ENCODE peak calls at places on chromosomes 1 and 21, in seven cellular contexts. C, M, J, V, Q, S and T are unnamed samples.

GRCh38 chr1:16717174-16718108 is 22.9 kb upstream of the RNU1-4 start:
- DNase-seq in C (no peak), S (peak), V (no peak), J (peak), M (no peak), Q (no peak), T (peak)

GRCh38 chr1:231420959-231421615 is 1.0 kb downstream of the EGLN1 start:
- DNase-seq in S (peak), J (no peak), M (peak), C (peak), V (peak), Q (peak), T (no peak)

GRCh38 chr1:186858923-186859322 is 30.2 kb downstream of the PLA2G4A start:
- DNase-seq in J (no peak), S (peak), C (no peak), V (peak), M (no peak), Q (no peak), T (no peak)

GRCh38 chr1:85947223-85947622 is 209.3 kb downstream of the COL24A1 start:
- DNase-seq in M (no peak), J (no peak), C (no peak), S (no peak), V (no peak), Q (no peak), T (no peak)

GRCh38 chr1:47791879-47792608 is 205.1 kb downstream of the TRABD2B start:
- DNase-seq in M (no peak), V (no peak), S (no peak), Q (no peak), J (no peak), C (no peak), T (no peak)

GRCh38 chr1:15272009-15272781 is 25.2 kb downstream of the FHAD1 start:
- DNase-seq in M (peak), C (peak), J (no peak), S (peak), V (peak), Q (no peak), T (no peak)

GRCh38 chr1:208069908-208070307 is 159.0 kb upstream of the CD34 start:
- DNase-seq in V (no peak), J (no peak), C (no peak), M (no peak), S (no peak), Q (no peak), T (no peak)

GRCh38 chr21:34576043-34576466 is 38.9 kb downstream of the RCAN1 start:
- DNase-seq in V (peak), C (no peak), M (no peak), J (no peak), S (no peak), Q (no peak), T (no peak)

GRCh38 chr1:76587213-76587612 is 280.1 kb upstream of the ST6GALNAC5 start:
- DNase-seq in J (no peak), V (no peak), S (no peak), Q (no peak), C (no peak), M (no peak), T (no peak)

GRCh38 chr1:244971524-244972216 is 107.3 kb upstream of the HNRNPU start:
- DNase-seq in V (no peak), Q (no peak), M (no peak), J (no peak), C (no peak), S (no peak), T (no peak)

GRCh38 chr1:4058122-4058521 is 158.1 kb upstream of the C1orf174 start:
- DNase-seq in C (no peak), J (no peak), S (no peak), M (no peak), V (no peak), Q (no peak), T (peak)

GRCh38 chr1:183025782-183026774 is 2.9 kb downstream of the LAMC1 start:
- DNase-seq in J (no peak), M (no peak), C (no peak), S (peak), V (peak), Q (no peak), T (no peak)
- TF ChIP-seq CTCF in J (no peak), M (no peak), C (no peak), S (no peak), V (no peak), Q (no peak), T (peak)

GRCh38 chr21:33196956-33197374 is 32.8 kb upstream of the IFNAR2 start:
- DNase-seq in M (peak), J (no peak), Q (peak), C (peak), S (peak), V (peak), T (no peak)
- TF ChIP-seq CTCF in M (peak), J (peak), Q (peak), C (peak), S (peak), V (peak), T (peak)

DNA sequence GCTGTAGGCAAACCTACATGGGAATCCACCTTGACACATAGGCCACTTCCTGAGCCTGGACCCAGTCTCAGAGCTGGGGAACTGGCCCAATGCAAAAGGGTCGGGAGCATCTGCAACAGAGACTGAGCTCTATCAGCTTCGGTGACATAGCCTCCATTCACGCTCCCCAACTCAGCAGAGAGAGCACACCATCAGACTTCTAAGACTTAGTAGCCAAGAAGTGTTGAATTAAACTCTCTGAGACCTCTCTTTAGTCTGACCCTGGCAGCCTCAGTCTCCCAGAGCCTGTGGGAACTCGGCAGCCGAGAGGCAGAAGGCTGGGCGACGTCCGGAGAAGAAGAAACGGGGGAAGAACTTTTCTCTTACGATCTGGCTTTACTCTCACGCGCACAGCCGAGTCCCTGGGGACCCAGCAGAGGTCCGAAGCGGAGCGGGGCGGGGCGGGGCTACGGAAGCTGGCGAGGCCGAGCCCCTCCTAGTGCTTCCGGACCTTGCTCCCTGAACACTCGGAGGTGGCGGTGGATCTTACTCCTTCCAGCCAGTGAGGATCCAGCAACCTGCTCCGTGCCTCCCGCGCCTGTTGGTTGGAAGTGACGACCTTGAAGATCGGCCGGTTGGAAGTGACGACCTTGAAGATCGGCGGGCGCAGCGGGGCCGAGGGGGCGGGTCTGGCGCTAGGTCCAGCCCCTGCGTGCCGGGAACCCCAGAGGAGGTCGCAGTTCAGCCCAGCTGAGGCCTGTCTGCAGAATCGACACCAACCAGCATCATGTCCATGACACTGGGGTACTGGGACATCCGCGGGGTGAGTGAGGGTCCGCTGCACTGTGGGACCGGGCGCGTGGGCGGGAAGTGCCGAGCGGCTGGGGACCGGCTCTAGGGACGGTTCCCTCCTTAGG is at the start of gene GSTM4:
- DNase-seq in V (peak), S (peak), C (peak), Q (peak), J (peak), M (peak), T (peak)
- TF ChIP-seq CTCF in V (no peak), S (peak), C (no peak), Q (no peak), J (no peak), M (no peak), T (no peak)

GRCh38 chr1:228226141-228226874 is 18.5 kb downstream of the OBSCN start:
- DNase-seq in M (no peak), Q (no peak), V (no peak), S (no peak), C (no peak), J (peak), T (no peak)

GRCh38 chr1:228228601-228229074 is 20.8 kb downstream of the OBSCN start:
- DNase-seq in Q (no peak), V (peak), S (peak), C (no peak), J (no peak), M (no peak), T (no peak)

GRCh38 chr1:228225165-228225710 is 17.4 kb downstream of the OBSCN start:
- DNase-seq in J (no peak), M (no peak), V (no peak), C (no peak), Q (no peak), S (no peak), T (no peak)

GRCh38 chr1:228225740-228226139 is 17.9 kb downstream of the OBSCN start:
- DNase-seq in C (no peak), V (no peak), S (no peak), M (no peak), J (peak), Q (no peak), T (no peak)

GRCh38 chr1:228226956-228227791 is 19.3 kb downstream of the OBSCN start:
- DNase-seq in M (no peak), J (peak), C (peak), S (peak), Q (no peak), V (no peak), T (no peak)
- TF ChIP-seq CTCF in M (no peak), J (no peak), C (no peak), S (peak), Q (no peak), V (no peak), T (peak)

GRCh38 chr1:116881879-116882520 is 27.7 kb upstream of the PTGFRN start:
- DNase-seq in M (peak), Q (peak), J (no peak), S (peak), V (peak), C (peak), T (no peak)

GRCh38 chr1:116879478-116880133 is 30.1 kb upstream of the PTGFRN start:
- DNase-seq in C (no peak), M (no peak), Q (no peak), V (no peak), J (no peak), S (no peak), T (no peak)

GRCh38 chr1:116880952-116881351 is 28.8 kb upstream of the PTGFRN start:
- DNase-seq in S (no peak), Q (no peak), J (no peak), C (no peak), M (no peak), V (no peak), T (no peak)

GRCh38 chr1:116877369-116877768 is 32.3 kb upstream of the PTGFRN start:
- DNase-seq in Q (no peak), J (no peak), C (no peak), S (no peak), V (no peak), M (no peak), T (no peak)

GRCh38 chr1:116878804-116879477 is 30.8 kb upstream of the PTGFRN start:
- DNase-seq in S (peak), C (peak), Q (no peak), M (no peak), J (no peak), V (peak), T (no peak)
- TF ChIP-seq CTCF in S (no peak), C (no peak), Q (no peak), M (no peak), J (no peak), V (no peak), T (peak)

DNA sequence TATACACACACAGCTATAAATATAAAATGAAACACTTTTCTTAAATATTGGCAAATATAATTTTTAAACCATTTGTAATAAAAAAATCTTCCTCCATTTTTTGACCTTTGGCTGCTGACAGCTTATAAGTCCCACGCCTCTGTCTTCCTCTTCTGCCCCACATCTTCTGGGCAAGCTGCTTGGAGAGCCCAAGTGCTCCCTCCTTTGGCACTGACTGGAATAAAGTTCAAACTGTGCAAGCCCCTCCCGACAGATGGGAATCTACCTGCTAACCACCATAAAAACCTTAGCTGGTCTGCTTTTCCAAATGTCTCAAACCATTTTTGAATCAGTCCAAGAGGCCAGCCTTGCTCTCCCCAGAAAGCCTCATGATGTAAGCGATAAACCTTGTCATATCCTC is 99.7 kb downstream of the SNX7 start:
- DNase-seq in Q (no peak), V (no peak), S (peak), M (no peak), J (no peak), C (peak), T (no peak)
- TF ChIP-seq CTCF in Q (no peak), V (no peak), S (peak), M (no peak), J (no peak), C (no peak), T (peak)